ENCODE peak calls at places on chromosomes 7 and 10, in five cellular contexts. Y is SK-N-SH, L is cardiac fibroblast, A is GM12865, N is GM23338. P is an unnamed sample.

GRCh38 chr7:2864204-2864985 is 20.3 kb upstream of the GNA12 start:
- DNase-seq in Y (no peak), L (peak), A (peak), N (no peak), P (peak)

GRCh38 chr10:24488631-24489030 is 235.1 kb downstream of the ARHGAP21 start:
- DNase-seq in Y (no peak), L (no peak), A (no peak), N (no peak), P (no peak)

GRCh38 chr7:37092548-37092947 is 356.1 kb downstream of the ELMO1 start:
- DNase-seq in Y (no peak), L (no peak), A (no peak), N (no peak), P (no peak)

GRCh38 chr10:77401681-77402080 is 235.9 kb downstream of the KCNMA1 start:
- DNase-seq in Y (no peak), L (no peak), A (no peak), N (no peak), P (no peak)

GRCh38 chr10:76998451-76998850 is 639.2 kb downstream of the KCNMA1 start:
- DNase-seq in Y (no peak), L (no peak), A (no peak), N (no peak), P (no peak)

GRCh38 chr10:84140036-84140379 is 699 bp downstream of the GHITM start:
- DNase-seq in Y (peak), L (peak), A (peak), N (no peak), P (peak)

GRCh38 chr10:28296023-28296422 is 6.8 kb downstream of the MPP7 start:
- DNase-seq in Y (no peak), L (no peak), A (no peak), N (no peak), P (no peak)

GRCh38 chr7:10855583-10855982 is 118.1 kb upstream of the PHF14 start:
- DNase-seq in Y (no peak), L (no peak), A (no peak), N (no peak), P (no peak)

GRCh38 chr10:110502851-110503301 is 5.2 kb downstream of the DUSP5 start:
- DNase-seq in Y (no peak), L (peak), A (peak), N (no peak), P (peak)

GRCh38 chr7:129824291-129825004 is 128.3 kb downstream of the UBE2H start:
- DNase-seq in Y (no peak), L (no peak), A (no peak), N (no peak), P (no peak)

GRCh38 chr7:1108264-1108920 is 20.5 kb downstream of the GPER1 start:
- DNase-seq in Y (no peak), L (no peak), A (no peak), N (no peak), P (no peak)

GRCh38 chr10:116268976-116269375 is 4.0 kb downstream of the GFRA1 start:
- DNase-seq in Y (peak), L (no peak), A (no peak), N (no peak), P (no peak)
- TF ChIP-seq CTCF in Y (no peak), L (no peak), A (no peak), N (peak), P (no peak)

DNA sequence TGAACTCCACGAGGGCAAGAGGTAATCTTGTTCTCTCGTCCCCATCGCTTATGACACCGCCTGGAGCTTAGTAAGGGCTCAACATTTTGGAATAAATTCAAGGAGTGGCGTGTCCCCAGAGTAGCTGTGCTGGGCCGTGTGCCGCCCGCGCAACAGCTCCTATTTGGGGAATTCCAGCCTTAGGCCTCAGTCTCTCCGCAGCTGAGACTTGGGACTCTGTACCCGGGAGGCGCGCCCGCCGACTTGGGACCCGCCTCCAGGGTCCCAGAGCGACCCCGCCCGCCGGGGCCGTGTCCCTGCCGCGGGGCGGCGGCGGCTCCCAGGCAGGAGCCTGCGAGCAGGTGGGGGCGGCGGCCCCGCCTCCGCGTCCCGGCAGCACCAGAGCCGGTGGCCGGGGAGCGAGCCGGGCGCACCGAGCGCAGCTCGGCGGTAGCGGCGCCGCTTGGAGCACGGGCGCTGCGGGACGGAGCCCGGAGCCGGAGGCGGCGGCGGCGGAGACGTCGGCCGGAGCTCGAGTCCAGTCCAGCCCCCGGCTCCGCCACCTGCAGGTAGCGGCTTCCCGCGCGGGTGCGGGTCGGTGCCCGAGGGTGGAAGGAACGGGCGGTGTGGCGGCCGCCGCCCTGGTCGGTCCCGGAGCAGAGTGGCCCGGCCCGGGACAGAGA is at the start of gene WIPF3:
- DNase-seq in Y (peak), L (no peak), A (no peak), N (peak), P (no peak)
- H3K4me3 ChIP-seq in Y (peak), L (peak), A (no peak), N (peak), P (no peak)

GRCh38 chr10:14048930-14049613 is 281.7 kb downstream of the FRMD4A start:
- DNase-seq in Y (no peak), L (no peak), A (peak), N (no peak), P (peak)
- TF ChIP-seq CTCF in Y (no peak), L (no peak), A (no peak), N (no peak), P (no peak)

DNA sequence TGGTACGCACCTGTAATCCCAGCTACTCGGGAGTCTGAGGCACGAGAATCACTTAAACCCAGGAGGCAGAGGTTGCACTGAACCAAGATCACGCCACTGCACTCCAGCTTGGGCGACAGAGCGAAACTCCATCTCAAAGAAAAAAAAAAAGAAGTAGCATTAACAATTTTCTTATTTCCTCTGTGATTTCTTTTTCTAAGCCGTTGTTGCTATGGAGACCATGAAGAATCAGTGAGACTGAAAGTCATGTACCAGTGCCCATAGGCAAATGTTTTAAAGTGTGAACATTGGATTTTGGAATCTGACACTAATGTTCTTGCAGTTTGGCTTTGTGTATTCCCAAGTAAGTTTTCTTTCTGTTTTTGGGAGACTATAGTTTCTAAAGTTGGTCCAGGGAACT is 18.4 kb upstream of the MAP3K8 start:
- DNase-seq in Y (no peak), L (no peak), A (peak), N (no peak), P (no peak)
- H3K4me3 ChIP-seq in Y (no peak), L (no peak), A (no peak), N (no peak), P (no peak)

GRCh38 chr7:103660455-103661371 is 214.7 kb upstream of the SLC26A5 start:
- DNase-seq in Y (no peak), L (peak), A (no peak), N (no peak), P (peak)

GRCh38 chr7:103651978-103652377 is 206.0 kb upstream of the SLC26A5 start:
- DNase-seq in Y (no peak), L (no peak), A (no peak), N (peak), P (no peak)

GRCh38 chr7:103658055-103659010 is 212.3 kb upstream of the SLC26A5 start:
- DNase-seq in Y (no peak), L (no peak), A (no peak), N (no peak), P (no peak)

GRCh38 chr7:103657474-103657894 is 211.5 kb upstream of the SLC26A5 start:
- DNase-seq in Y (no peak), L (no peak), A (no peak), N (no peak), P (no peak)

GRCh38 chr7:103656221-103656620 is 210.2 kb upstream of the SLC26A5 start:
- DNase-seq in Y (no peak), L (no peak), A (no peak), N (no peak), P (no peak)
- TF ChIP-seq CTCF in Y (no peak), L (no peak), A (no peak), N (no peak), P (no peak)

DNA sequence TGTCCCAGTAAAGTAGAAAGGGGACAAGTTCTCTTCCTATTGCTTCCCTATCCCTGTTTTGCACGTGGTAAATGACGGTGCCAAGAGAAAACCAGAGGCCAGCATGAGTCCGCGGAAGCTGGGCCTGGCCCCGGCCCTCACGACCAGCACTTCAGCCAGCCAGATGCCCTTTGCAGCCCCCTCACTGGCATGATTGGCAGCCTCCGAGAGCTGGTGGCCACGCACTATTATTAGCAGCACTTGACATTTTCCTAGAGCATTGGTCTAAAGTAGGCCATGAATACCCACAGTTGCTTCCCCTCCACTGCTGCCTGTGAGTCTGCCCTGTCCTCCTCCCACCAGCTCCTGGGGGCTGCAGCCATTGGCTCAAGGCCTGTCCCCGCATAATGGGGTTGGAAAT is 369.1 kb downstream of the PLXNA4 start:
- DNase-seq in Y (no peak), L (no peak), A (no peak), N (no peak), P (no peak)
- H3K4me3 ChIP-seq in Y (no peak), L (no peak), A (no peak), N (no peak), P (no peak)

GRCh38 chr10:72044417-72045041 is 43.8 kb downstream of the SPOCK2 start:
- DNase-seq in Y (peak), L (no peak), A (no peak), N (no peak), P (peak)
- TF ChIP-seq CTCF in Y (peak), L (peak), A (no peak), N (peak), P (peak)